ENCODE peak calls at places on chromosomes 2 and 18, in five cellular contexts. Y is endothelial cell, W is astrocyte of the spinal cord, X is mucosa of descending colon, V is dorsolateral prefrontal cortex. J is an unnamed sample.

GRCh38 chr18:48519431-48520100 is 19.3 kb upstream of the CTIF start:
- DNase-seq in X (no peak), Y (no peak), W (no peak), V (no peak), J (no peak)

GRCh38 chr2:219469186-219469724 is 29.4 kb upstream of the GMPPA start:
- DNase-seq in Y (no peak), X (peak; percentile 33), V (no peak), W (peak; percentile 53), J (no peak)

GRCh38 chr2:108393197-108393596 is 15.4 kb downstream of the SULT1C4 start:
- DNase-seq in X (no peak), Y (no peak), V (no peak), W (no peak), J (no peak)

GRCh38 chr2:160114020-160114419 is 51.6 kb upstream of the PLA2R1 start:
- DNase-seq in Y (no peak), V (no peak), X (no peak), W (no peak), J (no peak)

GRCh38 chr2:135685361-135685760 is 56.3 kb upstream of the UBXN4 start:
- DNase-seq in X (no peak), W (peak; percentile 24), V (no peak), Y (no peak), J (no peak)

GRCh38 chr2:18369750-18370149 is 190.7 kb downstream of the RDH14 start:
- DNase-seq in W (peak; percentile 64), Y (no peak), V (no peak), X (no peak), J (no peak)

GRCh38 chr2:16962459-16962858 is 296.8 kb upstream of the CYRIA start:
- DNase-seq in Y (no peak), W (no peak), X (no peak), V (no peak), J (no peak)

GRCh38 chr18:74499633-74500032 is 3.5 kb downstream of the CNDP2 start:
- DNase-seq in V (peak; percentile 79), W (no peak), X (peak; percentile 89), Y (no peak), J (no peak)

GRCh38 chr2:186570587-186570986 is 19.3 kb upstream of the ITGAV start:
- DNase-seq in W (peak; percentile 66), X (no peak), Y (no peak), V (no peak), J (no peak)

GRCh38 chr2:32977228-32977758 is 30.5 kb downstream of the LTBP1 start:
- DNase-seq in V (no peak), X (peak; percentile 95), W (peak; percentile 1), Y (no peak), J (no peak)

GRCh38 chr18:68797901-68798300 is at the start of gene CCDC102B:
- DNase-seq in Y (no peak), V (no peak), W (peak; percentile 91), X (no peak), J (no peak)

GRCh38 chr2:232385660-232386489 is 7.3 kb downstream of the ALPP start:
- DNase-seq in X (no peak), W (peak; percentile 76), V (no peak), Y (no peak), J (no peak)

GRCh38 chr18:37493352-37493935 is 72.2 kb downstream of the CELF4 start:
- DNase-seq in W (no peak), V (no peak), Y (no peak), X (no peak), J (no peak)

GRCh38 chr2:9258953-9259399 is 52.4 kb downstream of the ASAP2 start:
- DNase-seq in X (no peak), V (no peak), Y (no peak), W (peak; percentile 66), J (peak; percentile 25)

GRCh38 chr2:46970334-46971288 is 55.0 kb upstream of the MCFD2 start:
- DNase-seq in W (peak; percentile 46), V (no peak), Y (no peak), X (peak; percentile 88), J (no peak)

GRCh38 chr2:5777089-5777488 is 84.9 kb downstream of the SOX11 start:
- DNase-seq in X (no peak), Y (no peak), W (no peak), V (no peak), J (no peak)

GRCh38 chr2:80363330-80363729 is 58.8 kb upstream of the LRRTM1 start:
- DNase-seq in X (no peak), W (no peak), V (no peak), Y (no peak), J (no peak)

GRCh38 chr2:20496069-20496468 is 49.2 kb downstream of the RHOB start:
- DNase-seq in W (peak; percentile 43), Y (no peak), V (no peak), X (no peak), J (no peak)

GRCh38 chr2:30656079-30656478 is 151.2 kb downstream of the CAPN13 start:
- DNase-seq in W (peak; percentile 66), Y (no peak), X (no peak), V (no peak), J (no peak)

GRCh38 chr2:214226061-214226460 is 184.8 kb upstream of the VWC2L start:
- DNase-seq in X (no peak), W (peak; percentile 24), V (no peak), Y (no peak), J (no peak)

GRCh38 chr18:7926526-7926925 is 359.4 kb downstream of the PTPRM start:
- DNase-seq in W (no peak), X (no peak), Y (peak; percentile 26), V (no peak), J (no peak)

GRCh38 chr18:11577271-11578112 is 31.9 kb upstream of the SLC35G4 start:
- DNase-seq in V (no peak), X (no peak), W (no peak), Y (no peak), J (no peak)

GRCh38 chr2:150403457-150403856 is 84.0 kb downstream of the RND3 start:
- DNase-seq in V (no peak), Y (no peak), W (no peak), X (no peak), J (no peak)

GRCh38 chr2:33134086-33134763 is 187.5 kb downstream of the LTBP1 start:
- DNase-seq in Y (no peak), V (no peak), W (peak; percentile 99), X (no peak), J (peak; percentile 22)

GRCh38 chr2:232898592-232899541 is 28.8 kb downstream of the SNORC start:
- DNase-seq in W (peak; percentile 37), Y (no peak), X (no peak), V (no peak), J (no peak)

GRCh38 chr18:79742076-79742475 is 55.7 kb upstream of the KCNG2 start:
- DNase-seq in V (no peak), X (no peak), W (no peak), Y (no peak), J (no peak)

GRCh38 chr2:111702119-111702808 is 181.7 kb downstream of the ANAPC1 start:
- DNase-seq in V (no peak), X (no peak), Y (peak; percentile 74), W (peak; percentile 53), J (no peak)

GRCh38 chr2:54067851-54068375 is 47.5 kb upstream of the ACYP2 start:
- DNase-seq in Y (no peak), X (no peak), W (no peak), V (no peak), J (no peak)